ENCODE peak calls at places on chromosome 18, in five cellular contexts. Z, W, V, L and R are unnamed samples.
A peak's percentile ranks its signal among the peaks of the same experiment; 100 is the strongest.

GRCh38 chr18:9333441-9334350 is 877 bp upstream of the TWSG1 start:
- DNase-seq in Z (no peak), W (peak; percentile 75), V (no peak), L (no peak), R (no peak)

GRCh38 chr18:48385595-48385994 is 23.6 kb downstream of the ZBTB7C start:
- DNase-seq in Z (no peak), W (no peak), V (no peak), L (no peak), R (no peak)

GRCh38 chr18:2459886-2460285 is 111.4 kb downstream of the METTL4 start:
- DNase-seq in Z (peak; percentile 76), W (no peak), V (no peak), L (no peak), R (no peak)

GRCh38 chr18:67117804-67118203 is 398.7 kb downstream of the DSEL start:
- DNase-seq in Z (no peak), W (no peak), V (no peak), L (no peak), R (no peak)

GRCh38 chr18:12295389-12296086 is 12.5 kb upstream of the TUBB6 start:
- DNase-seq in Z (no peak), W (no peak), V (no peak), L (no peak), R (no peak)

GRCh38 chr18:32899819-32900218 is 127.0 kb upstream of the KLHL14 start:
- DNase-seq in Z (peak; percentile 11), W (no peak), V (no peak), L (no peak), R (peak; percentile 25)

GRCh38 chr18:29377346-29377745 is 1200.4 kb upstream of the CDH2 start:
- DNase-seq in Z (peak; percentile 12), W (no peak), V (no peak), L (no peak), R (no peak)

GRCh38 chr18:51013259-51013658 is 16.8 kb upstream of the SMAD4 start:
- DNase-seq in Z (no peak), W (no peak), V (no peak), L (no peak), R (no peak)

GRCh38 chr18:31329787-31330438 is 12.0 kb downstream of the DSG1 start:
- DNase-seq in Z (no peak), W (no peak), V (no peak), L (no peak), R (no peak)

GRCh38 chr18:32257073-32257780 is 67.4 kb downstream of the MEP1B start:
- DNase-seq in Z (peak; percentile 64), W (no peak), V (no peak), L (no peak), R (peak; percentile 73)

GRCh38 chr18:9691235-9691634 is 16.9 kb upstream of the RAB31 start:
- DNase-seq in Z (no peak), W (no peak), V (no peak), L (no peak), R (no peak)

GRCh38 chr18:9422816-9423519 is 52.3 kb upstream of the RALBP1 start:
- DNase-seq in Z (peak; percentile 91), W (no peak), V (no peak), L (no peak), R (peak; percentile 75)

GRCh38 chr18:26450989-26451682 is 97.2 kb downstream of the KCTD1 start:
- DNase-seq in Z (no peak), W (no peak), V (no peak), L (no peak), R (no peak)

GRCh38 chr18:25310045-25310444 is 41.9 kb downstream of the ZNF521 start:
- DNase-seq in Z (peak; percentile 54), W (no peak), V (no peak), L (no peak), R (peak; percentile 28)

GRCh38 chr18:7722955-7723354 is 155.8 kb downstream of the PTPRM start:
- DNase-seq in Z (no peak), W (no peak), V (no peak), L (no peak), R (no peak)

GRCh38 chr18:48467231-48467630 is 58.0 kb upstream of the ZBTB7C start:
- DNase-seq in Z (no peak), W (no peak), V (no peak), L (no peak), R (no peak)

GRCh38 chr18:11176416-11176815 is 27.0 kb upstream of the PIEZO2 start:
- DNase-seq in Z (no peak), W (no peak), V (no peak), L (no peak), R (peak; percentile 39)

GRCh38 chr18:54140641-54141040 is 83.8 kb downstream of the MBD2 start:
- DNase-seq in Z (no peak), W (no peak), V (no peak), L (no peak), R (no peak)

GRCh38 chr18:67425724-67426123 is 90.8 kb downstream of the DSEL start:
- DNase-seq in Z (peak; percentile 97), W (no peak), V (no peak), L (no peak), R (peak; percentile 86)

GRCh38 chr18:74951165-74951760 is 257.7 kb downstream of the PTGR3 start:
- DNase-seq in Z (peak; percentile 87), W (peak; percentile 77), V (no peak), L (peak; percentile 26), R (peak; percentile 95)

GRCh38 chr18:47253101-47253654 is 1.7 kb upstream of the SKOR2 start:
- DNase-seq in Z (no peak), W (no peak), V (no peak), L (no peak), R (no peak)

GRCh38 chr18:63676526-63676925 is 14.8 kb upstream of the SERPINB3 start:
- DNase-seq in Z (peak; percentile 35), W (no peak), V (no peak), L (peak; percentile 28), R (peak; percentile 50)

GRCh38 chr18:59950215-59950944 is 50.6 kb downstream of the PMAIP1 start:
- DNase-seq in Z (peak; percentile 27), W (no peak), V (no peak), L (no peak), R (peak; percentile 6)

GRCh38 chr18:23650963-23651927 is 11.5 kb downstream of the ANKRD29 start:
- DNase-seq in Z (peak; percentile 81), W (no peak), V (no peak), L (no peak), R (peak; percentile 74)

GRCh38 chr18:44464401-44465185 is 216.1 kb upstream of the SETBP1 start:
- DNase-seq in Z (peak; percentile 71), W (no peak), V (no peak), L (no peak), R (peak; percentile 10)

GRCh38 chr18:55404811-55405654 is 183.0 kb downstream of the TCF4 start:
- DNase-seq in Z (no peak), W (no peak), V (no peak), L (no peak), R (no peak)

GRCh38 chr18:55406374-55407045 is 181.5 kb downstream of the TCF4 start:
- DNase-seq in Z (no peak), W (no peak), V (no peak), L (no peak), R (no peak)

GRCh38 chr18:55407191-55407590 is 180.8 kb downstream of the TCF4 start:
- DNase-seq in Z (no peak), W (no peak), V (no peak), L (no peak), R (no peak)

GRCh38 chr18:55404136-55404810 is 183.7 kb downstream of the TCF4 start:
- DNase-seq in Z (no peak), W (no peak), V (no peak), L (no peak), R (no peak)

DNA sequence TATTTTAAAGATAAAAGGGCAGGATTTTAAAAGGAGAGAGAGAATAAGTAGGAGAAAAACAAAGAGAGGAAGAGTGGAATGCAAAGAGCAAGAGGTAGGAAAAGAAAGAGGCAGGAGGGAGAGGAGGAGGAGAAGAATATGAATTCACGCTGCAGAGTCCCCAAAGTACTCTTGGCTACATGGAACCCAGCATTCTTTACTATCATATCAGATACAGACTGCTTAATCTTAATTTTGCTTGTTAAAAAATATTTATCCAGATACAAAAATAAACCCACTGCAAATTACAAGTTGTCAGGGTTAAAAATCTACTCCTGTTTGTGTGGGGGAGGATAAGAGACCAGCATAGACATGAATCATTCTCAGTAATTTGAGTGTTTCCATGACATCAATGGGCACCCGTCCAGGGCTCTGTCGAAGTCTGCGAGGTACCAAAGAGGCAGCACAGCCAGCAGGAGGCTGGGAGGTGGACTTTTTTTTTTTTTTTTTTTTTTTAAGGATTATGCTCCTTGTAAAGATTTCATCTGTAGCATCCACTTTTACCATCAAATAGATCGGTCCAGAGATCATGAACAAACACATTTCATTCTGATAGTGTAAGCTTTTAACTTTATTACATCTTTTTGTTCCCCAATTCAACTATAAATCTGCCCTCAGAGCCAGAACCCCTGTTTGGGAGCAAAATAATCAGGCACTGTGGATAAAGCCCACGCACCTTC is 182.2 kb downstream of the TCF4 start:
- DNase-seq in Z (peak; percentile 84), W (no peak), V (peak; percentile 88), L (no peak), R (peak; percentile 93)
- TF ChIP-seq CTCF in Z (peak; percentile 1), W (no peak), V (no peak), L (no peak), R (no peak)

DNA sequence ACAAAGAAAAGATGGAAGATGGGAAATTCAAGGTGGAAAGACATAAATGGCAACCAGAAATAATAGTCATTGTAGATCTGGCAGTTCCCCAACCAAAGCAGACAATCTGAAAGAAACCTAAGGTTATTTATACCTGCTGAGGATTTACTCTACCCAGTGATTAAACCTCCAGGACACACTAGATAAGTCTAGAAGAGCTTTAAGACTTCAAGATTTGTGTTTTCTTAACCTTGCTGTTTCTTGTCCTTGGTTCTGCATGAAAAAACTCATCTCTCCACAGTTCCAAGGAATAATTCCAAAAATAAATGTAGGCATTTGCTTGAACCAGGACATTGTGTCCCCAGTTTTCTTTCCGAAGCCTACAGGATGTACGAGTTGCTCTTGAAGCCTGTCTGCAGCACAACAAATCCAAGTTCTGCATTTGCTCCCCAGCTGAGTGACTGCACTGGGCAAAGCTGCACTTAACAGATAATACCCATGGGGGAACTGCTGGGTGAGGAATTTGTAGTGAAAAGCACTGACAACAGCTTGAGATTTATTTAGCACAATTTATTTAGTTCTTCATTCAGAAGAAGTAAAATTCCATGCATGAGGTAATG is 19.7 kb downstream of the DTNA start:
- DNase-seq in Z (no peak), W (no peak), V (no peak), L (no peak), R (no peak)
- TF ChIP-seq CTCF in Z (no peak), W (no peak), V (no peak), L (no peak), R (no peak)

GRCh38 chr18:22377769-22378168 is 39.9 kb downstream of the CTAGE1 start:
- DNase-seq in Z (no peak), W (no peak), V (no peak), L (no peak), R (no peak)

GRCh38 chr18:22378672-22379282 is 38.9 kb downstream of the CTAGE1 start:
- DNase-seq in Z (peak; percentile 43), W (no peak), V (no peak), L (no peak), R (peak; percentile 60)
- TF ChIP-seq CTCF in Z (peak; percentile 73), W (peak; percentile 43), V (no peak), L (no peak), R (no peak)

GRCh38 chr18:78981652-78981955 is 2.0 kb downstream of the SALL3 start:
- DNase-seq in Z (no peak), W (no peak), V (no peak), L (no peak), R (no peak)

GRCh38 chr18:78982186-78982585 is 2.6 kb downstream of the SALL3 start:
- DNase-seq in Z (no peak), W (no peak), V (no peak), L (no peak), R (no peak)

GRCh38 chr18:78983530-78983929 is 3.9 kb downstream of the SALL3 start:
- DNase-seq in Z (no peak), W (no peak), V (no peak), L (no peak), R (no peak)

GRCh38 chr18:78984941-78985784 is 5.5 kb downstream of the SALL3 start:
- DNase-seq in Z (peak; percentile 29), W (no peak), V (no peak), L (peak; percentile 77), R (peak; percentile 31)

GRCh38 chr18:78986018-78986481 is 6.4 kb downstream of the SALL3 start:
- DNase-seq in Z (no peak), W (no peak), V (no peak), L (no peak), R (peak; percentile 9)
- TF ChIP-seq CTCF in Z (peak; percentile 39), W (peak; percentile 58), V (no peak), L (peak; percentile 29), R (peak; percentile 41)